ENCODE peak calls at places on chromosome 20, in nine cellular contexts. X, D, G, M, W, E, J, L and S are unnamed samples.

GRCh38 chr20:35791823-35792222 is 20.0 kb downstream of the PHF20 start:
- DNase-seq in D (no peak), L (peak; percentile 56), G (no peak), W (no peak), M (no peak), X (no peak), E (no peak), J (no peak), S (no peak)

GRCh38 chr20:62804632-62805364 is at the start of gene OGFR:
- DNase-seq in J (peak; percentile 67), W (peak; percentile 41), X (peak; percentile 52), L (no peak), G (peak; percentile 66), D (peak; percentile 84), E (peak; percentile 74), M (peak; percentile 62), S (no peak)

GRCh38 chr20:57693670-57694329 is 16.0 kb downstream of the PMEPA1 start:
- DNase-seq in L (no peak), G (no peak), J (no peak), M (no peak), E (no peak), D (no peak), W (no peak), X (no peak), S (no peak)

GRCh38 chr20:47989957-47990356 is 204.7 kb upstream of the SULF2 start:
- DNase-seq in X (peak; percentile 16), W (no peak), J (no peak), G (no peak), D (no peak), M (no peak), E (no peak), L (no peak), S (no peak)

GRCh38 chr20:9573598-9573997 is 59.2 kb downstream of the LAMP5 start:
- DNase-seq in D (no peak), G (no peak), X (no peak), L (no peak), W (no peak), J (no peak), M (no peak), E (peak; percentile 50), S (no peak)

GRCh38 chr20:21214431-21214830 is 88.5 kb downstream of the KIZ start:
- DNase-seq in L (no peak), D (no peak), X (no peak), G (no peak), W (no peak), J (no peak), M (no peak), E (peak; percentile 53), S (no peak)

GRCh38 chr20:10659651-10660601 is 13.9 kb downstream of the JAG1 start:
- DNase-seq in G (no peak), X (no peak), J (no peak), W (no peak), L (no peak), D (no peak), M (no peak), E (no peak), S (no peak)

GRCh38 chr20:38434310-38434741 is 802 bp downstream of the SNHG17 start:
- DNase-seq in D (no peak), E (peak; percentile 42), G (no peak), W (no peak), J (no peak), L (no peak), M (peak; percentile 24), X (no peak), S (no peak)

GRCh38 chr20:44343162-44343675 is 6.4 kb downstream of the R3HDML start:
- DNase-seq in L (no peak), G (no peak), M (no peak), X (no peak), D (no peak), J (no peak), W (no peak), E (no peak), S (no peak)

GRCh38 chr20:20327756-20328155 is 40.1 kb upstream of the INSM1 start:
- DNase-seq in J (no peak), L (no peak), D (no peak), W (no peak), X (no peak), G (no peak), E (no peak), M (no peak), S (no peak)

GRCh38 chr20:62876826-62877728 is 15.5 kb upstream of the TCFL5 start:
- DNase-seq in L (no peak), W (no peak), E (no peak), X (no peak), G (peak; percentile 82), M (no peak), D (peak; percentile 92), J (no peak), S (no peak)

GRCh38 chr20:32479697-32480140 is 105.4 kb downstream of the NOL4L start:
- DNase-seq in X (no peak), G (no peak), E (no peak), W (no peak), D (peak; percentile 9), M (no peak), L (no peak), J (no peak), S (no peak)

GRCh38 chr20:35490736-35491181 is 35.4 kb downstream of the CEP250 start:
- DNase-seq in E (no peak), X (no peak), M (no peak), G (no peak), W (no peak), L (no peak), D (no peak), J (peak; percentile 43), S (no peak)

GRCh38 chr20:45016089-45016641 is 49.9 kb downstream of the STK4 start:
- DNase-seq in X (no peak), G (no peak), E (no peak), M (peak; percentile 4), L (no peak), J (no peak), D (no peak), W (no peak), S (no peak)

GRCh38 chr20:38489181-38489580 is 16.5 kb downstream of the RALGAPB start:
- DNase-seq in M (no peak), W (no peak), J (no peak), D (no peak), L (no peak), X (no peak), G (no peak), E (no peak), S (no peak)